ENCODE peak calls at places on chromosome 17, in ten cellular contexts. One of them, this sample, is unnamed.

GRCh38 chr17:14061666-14062560 is 7.4 kb upstream of the COX10 start:
- DNase-seq in heart right ventricle: no peak
- DNase-seq in GM13976: no peak
- DNase-seq in activated naive CD4-positive, alpha-beta T cell treated with anti-CD3 and anti-CD28 coated beads, Interleukin-2, amount 10 ng/mL, durations not matched to agents 7 days and 5 days: no peak
- DNase-seq in H7: no peak
- DNase-seq in COLO829: no peak
- DNase-seq in HAP-1: no peak
- DNase-seq in IMR-90: peak
- DNase-seq in body of pancreas: no peak
- DNase-seq in NB4: no peak
- DNase-seq in this sample: no peak

GRCh38 chr17:50268632-50269287 is 5.5 kb upstream of the TMEM92 start:
- DNase-seq in heart right ventricle: no peak
- DNase-seq in GM13976: peak
- DNase-seq in activated naive CD4-positive, alpha-beta T cell treated with anti-CD3 and anti-CD28 coated beads, Interleukin-2, amount 10 ng/mL, durations not matched to agents 7 days and 5 days: peak
- DNase-seq in H7: peak
- DNase-seq in COLO829: no peak
- DNase-seq in HAP-1: no peak
- DNase-seq in IMR-90: peak
- DNase-seq in body of pancreas: no peak
- DNase-seq in NB4: no peak
- DNase-seq in this sample: no peak

GRCh38 chr17:19363114-19363438 is 553 bp upstream of the B9D1 start:
- DNase-seq in heart right ventricle: no peak
- DNase-seq in GM13976: no peak
- DNase-seq in activated naive CD4-positive, alpha-beta T cell treated with anti-CD3 and anti-CD28 coated beads, Interleukin-2, amount 10 ng/mL, durations not matched to agents 7 days and 5 days: no peak
- DNase-seq in H7: no peak
- DNase-seq in COLO829: no peak
- DNase-seq in HAP-1: no peak
- DNase-seq in IMR-90: no peak
- DNase-seq in body of pancreas: no peak
- DNase-seq in NB4: no peak
- DNase-seq in this sample: no peak

GRCh38 chr17:77419547-77420475 is 279.0 kb downstream of the SEC14L1 start:
- DNase-seq in heart right ventricle: no peak
- DNase-seq in GM13976: no peak
- DNase-seq in activated naive CD4-positive, alpha-beta T cell treated with anti-CD3 and anti-CD28 coated beads, Interleukin-2, amount 10 ng/mL, durations not matched to agents 7 days and 5 days: peak
- DNase-seq in H7: peak
- DNase-seq in COLO829: no peak
- DNase-seq in HAP-1: no peak
- DNase-seq in IMR-90: peak
- DNase-seq in body of pancreas: no peak
- DNase-seq in NB4: peak
- DNase-seq in this sample: no peak

GRCh38 chr17:77893144-77894044 is 65.1 kb upstream of the TNRC6C start:
- DNase-seq in heart right ventricle: no peak
- DNase-seq in GM13976: no peak
- DNase-seq in activated naive CD4-positive, alpha-beta T cell treated with anti-CD3 and anti-CD28 coated beads, Interleukin-2, amount 10 ng/mL, durations not matched to agents 7 days and 5 days: no peak
- DNase-seq in H7: no peak
- DNase-seq in COLO829: no peak
- DNase-seq in HAP-1: no peak
- DNase-seq in IMR-90: no peak
- DNase-seq in body of pancreas: no peak
- DNase-seq in NB4: no peak
- DNase-seq in this sample: no peak

GRCh38 chr17:14471052-14471451 is 170.2 kb downstream of the HS3ST3B1 start:
- DNase-seq in heart right ventricle: no peak
- DNase-seq in GM13976: no peak
- DNase-seq in activated naive CD4-positive, alpha-beta T cell treated with anti-CD3 and anti-CD28 coated beads, Interleukin-2, amount 10 ng/mL, durations not matched to agents 7 days and 5 days: no peak
- DNase-seq in H7: no peak
- DNase-seq in COLO829: no peak
- DNase-seq in HAP-1: no peak
- DNase-seq in IMR-90: peak
- DNase-seq in body of pancreas: no peak
- DNase-seq in NB4: no peak
- DNase-seq in this sample: no peak

GRCh38 chr17:57872536-57872935 is 22.7 kb upstream of the MRPS23 start:
- DNase-seq in heart right ventricle: peak
- DNase-seq in GM13976: no peak
- DNase-seq in activated naive CD4-positive, alpha-beta T cell treated with anti-CD3 and anti-CD28 coated beads, Interleukin-2, amount 10 ng/mL, durations not matched to agents 7 days and 5 days: no peak
- DNase-seq in H7: peak
- DNase-seq in COLO829: no peak
- DNase-seq in HAP-1: no peak
- DNase-seq in IMR-90: no peak
- DNase-seq in body of pancreas: no peak
- DNase-seq in NB4: peak
- DNase-seq in this sample: no peak

GRCh38 chr17:80926601-80927250 is 64.9 kb upstream of the CHMP6 start:
- DNase-seq in heart right ventricle: no peak
- DNase-seq in GM13976: no peak
- DNase-seq in activated naive CD4-positive, alpha-beta T cell treated with anti-CD3 and anti-CD28 coated beads, Interleukin-2, amount 10 ng/mL, durations not matched to agents 7 days and 5 days: no peak
- DNase-seq in H7: no peak
- DNase-seq in COLO829: no peak
- DNase-seq in HAP-1: no peak
- DNase-seq in IMR-90: no peak
- DNase-seq in body of pancreas: no peak
- DNase-seq in NB4: no peak
- DNase-seq in this sample: no peak

GRCh38 chr17:79618383-79619067 is 7.7 kb upstream of the RBFOX3 start:
- DNase-seq in heart right ventricle: no peak
- DNase-seq in GM13976: no peak
- DNase-seq in activated naive CD4-positive, alpha-beta T cell treated with anti-CD3 and anti-CD28 coated beads, Interleukin-2, amount 10 ng/mL, durations not matched to agents 7 days and 5 days: peak
- DNase-seq in H7: peak
- DNase-seq in COLO829: no peak
- DNase-seq in HAP-1: no peak
- DNase-seq in IMR-90: no peak
- DNase-seq in body of pancreas: no peak
- DNase-seq in NB4: no peak
- DNase-seq in this sample: no peak

GRCh38 chr17:7177954-7178477 is 1.2 kb downstream of the ASGR1 start:
- DNase-seq in heart right ventricle: no peak
- DNase-seq in GM13976: no peak
- DNase-seq in activated naive CD4-positive, alpha-beta T cell treated with anti-CD3 and anti-CD28 coated beads, Interleukin-2, amount 10 ng/mL, durations not matched to agents 7 days and 5 days: no peak
- DNase-seq in H7: peak
- DNase-seq in COLO829: no peak
- DNase-seq in HAP-1: no peak
- DNase-seq in IMR-90: peak
- DNase-seq in body of pancreas: peak
- DNase-seq in NB4: peak
- DNase-seq in this sample: no peak

GRCh38 chr17:33990943-33991706 is 264.0 kb upstream of the CCL2 start:
- DNase-seq in heart right ventricle: no peak
- DNase-seq in GM13976: no peak
- DNase-seq in activated naive CD4-positive, alpha-beta T cell treated with anti-CD3 and anti-CD28 coated beads, Interleukin-2, amount 10 ng/mL, durations not matched to agents 7 days and 5 days: no peak
- DNase-seq in H7: no peak
- DNase-seq in COLO829: no peak
- DNase-seq in HAP-1: no peak
- DNase-seq in IMR-90: no peak
- DNase-seq in body of pancreas: no peak
- DNase-seq in NB4: peak
- DNase-seq in this sample: no peak

GRCh38 chr17:27600471-27600870 is 30.5 kb upstream of the LGALS9 start:
- DNase-seq in heart right ventricle: no peak
- DNase-seq in GM13976: no peak
- DNase-seq in activated naive CD4-positive, alpha-beta T cell treated with anti-CD3 and anti-CD28 coated beads, Interleukin-2, amount 10 ng/mL, durations not matched to agents 7 days and 5 days: no peak
- DNase-seq in H7: no peak
- DNase-seq in COLO829: no peak
- DNase-seq in HAP-1: no peak
- DNase-seq in IMR-90: no peak
- DNase-seq in body of pancreas: no peak
- DNase-seq in NB4: no peak
- DNase-seq in this sample: no peak

GRCh38 chr17:28216528-28216927 is 102.5 kb upstream of the TMEM97 start:
- DNase-seq in heart right ventricle: no peak
- DNase-seq in GM13976: no peak
- DNase-seq in activated naive CD4-positive, alpha-beta T cell treated with anti-CD3 and anti-CD28 coated beads, Interleukin-2, amount 10 ng/mL, durations not matched to agents 7 days and 5 days: no peak
- DNase-seq in H7: no peak
- DNase-seq in COLO829: no peak
- DNase-seq in HAP-1: no peak
- DNase-seq in IMR-90: peak
- DNase-seq in body of pancreas: no peak
- DNase-seq in NB4: peak
- DNase-seq in this sample: no peak

GRCh38 chr17:29567362-29568330 is 809 bp upstream of the ABHD15 start:
- DNase-seq in heart right ventricle: peak
- DNase-seq in GM13976: peak
- DNase-seq in activated naive CD4-positive, alpha-beta T cell treated with anti-CD3 and anti-CD28 coated beads, Interleukin-2, amount 10 ng/mL, durations not matched to agents 7 days and 5 days: peak
- DNase-seq in H7: peak
- DNase-seq in COLO829: no peak
- DNase-seq in HAP-1: peak
- DNase-seq in IMR-90: peak
- DNase-seq in body of pancreas: peak
- DNase-seq in NB4: peak
- DNase-seq in this sample: peak